ENCODE peak calls at places on chromosomes 1 and 21, in six cellular contexts. One of them, this sample, is unnamed.

GRCh38 chr1:44515416-44515815 is 110.4 kb downstream of the RNF220 start:
- DNase-seq in heart left ventricle: no peak
- DNase-seq in activated CD4-positive, alpha-beta T cell treated with anti-CD3 and anti-CD28 coated beads for 24 hours: no peak
- DNase-seq in T-helper 2 cell: no peak
- DNase-seq in stimulated activated CD4-positive, alpha-beta T cell treated with anti-CD3 and anti-CD28 coated beads, TNF-alpha, amount 100 ng/mL, for 4 hours: no peak
- DNase-seq in Kasumi-1: no peak
- DNase-seq in this sample: no peak

GRCh38 chr1:178536844-178537371 is 24.0 kb downstream of the TEX35 start:
- DNase-seq in heart left ventricle: peak; percentile 71
- DNase-seq in activated CD4-positive, alpha-beta T cell treated with anti-CD3 and anti-CD28 coated beads for 24 hours: no peak
- DNase-seq in T-helper 2 cell: no peak
- DNase-seq in stimulated activated CD4-positive, alpha-beta T cell treated with anti-CD3 and anti-CD28 coated beads, TNF-alpha, amount 100 ng/mL, for 4 hours: no peak
- DNase-seq in Kasumi-1: no peak
- DNase-seq in this sample: no peak

GRCh38 chr21:32414579-32415358 is 2.3 kb downstream of the EVA1C start:
- DNase-seq in heart left ventricle: no peak
- DNase-seq in activated CD4-positive, alpha-beta T cell treated with anti-CD3 and anti-CD28 coated beads for 24 hours: no peak
- DNase-seq in T-helper 2 cell: no peak
- DNase-seq in stimulated activated CD4-positive, alpha-beta T cell treated with anti-CD3 and anti-CD28 coated beads, TNF-alpha, amount 100 ng/mL, for 4 hours: no peak
- DNase-seq in Kasumi-1: no peak
- DNase-seq in this sample: peak; percentile 13

GRCh38 chr1:89911186-89911976 is 83.5 kb upstream of the ZNF326 start:
- DNase-seq in heart left ventricle: no peak
- DNase-seq in activated CD4-positive, alpha-beta T cell treated with anti-CD3 and anti-CD28 coated beads for 24 hours: no peak
- DNase-seq in T-helper 2 cell: no peak
- DNase-seq in stimulated activated CD4-positive, alpha-beta T cell treated with anti-CD3 and anti-CD28 coated beads, TNF-alpha, amount 100 ng/mL, for 4 hours: no peak
- DNase-seq in Kasumi-1: no peak
- DNase-seq in this sample: no peak

GRCh38 chr1:4585216-4585615 is 69.2 kb upstream of the AJAP1 start:
- DNase-seq in heart left ventricle: no peak
- DNase-seq in activated CD4-positive, alpha-beta T cell treated with anti-CD3 and anti-CD28 coated beads for 24 hours: peak; percentile 26
- DNase-seq in T-helper 2 cell: peak; percentile 24
- DNase-seq in stimulated activated CD4-positive, alpha-beta T cell treated with anti-CD3 and anti-CD28 coated beads, TNF-alpha, amount 100 ng/mL, for 4 hours: peak; percentile 14
- DNase-seq in Kasumi-1: no peak
- DNase-seq in this sample: no peak

GRCh38 chr1:172354291-172354940 is 66.1 kb upstream of the C1orf105 start:
- DNase-seq in heart left ventricle: no peak
- DNase-seq in activated CD4-positive, alpha-beta T cell treated with anti-CD3 and anti-CD28 coated beads for 24 hours: no peak
- DNase-seq in T-helper 2 cell: no peak
- DNase-seq in stimulated activated CD4-positive, alpha-beta T cell treated with anti-CD3 and anti-CD28 coated beads, TNF-alpha, amount 100 ng/mL, for 4 hours: no peak
- DNase-seq in Kasumi-1: no peak
- DNase-seq in this sample: no peak

GRCh38 chr1:109239580-109240068 is 9.7 kb upstream of the CELSR2 start:
- DNase-seq in heart left ventricle: no peak
- DNase-seq in activated CD4-positive, alpha-beta T cell treated with anti-CD3 and anti-CD28 coated beads for 24 hours: no peak
- DNase-seq in T-helper 2 cell: peak; percentile 57
- DNase-seq in stimulated activated CD4-positive, alpha-beta T cell treated with anti-CD3 and anti-CD28 coated beads, TNF-alpha, amount 100 ng/mL, for 4 hours: no peak
- DNase-seq in Kasumi-1: no peak
- DNase-seq in this sample: peak; percentile 69

GRCh38 chr1:88774151-88774556 is 90.1 kb downstream of the PKN2 start:
- DNase-seq in heart left ventricle: no peak
- DNase-seq in activated CD4-positive, alpha-beta T cell treated with anti-CD3 and anti-CD28 coated beads for 24 hours: no peak
- DNase-seq in T-helper 2 cell: no peak
- DNase-seq in stimulated activated CD4-positive, alpha-beta T cell treated with anti-CD3 and anti-CD28 coated beads, TNF-alpha, amount 100 ng/mL, for 4 hours: no peak
- DNase-seq in Kasumi-1: no peak
- DNase-seq in this sample: no peak

GRCh38 chr1:75672528-75673393 is 51.7 kb upstream of the ACADM start:
- DNase-seq in heart left ventricle: no peak
- DNase-seq in activated CD4-positive, alpha-beta T cell treated with anti-CD3 and anti-CD28 coated beads for 24 hours: no peak
- DNase-seq in T-helper 2 cell: no peak
- DNase-seq in stimulated activated CD4-positive, alpha-beta T cell treated with anti-CD3 and anti-CD28 coated beads, TNF-alpha, amount 100 ng/mL, for 4 hours: no peak
- DNase-seq in Kasumi-1: no peak
- DNase-seq in this sample: peak; percentile 14

GRCh38 chr21:26449161-26449560 is 123.9 kb downstream of the CYYR1 start:
- DNase-seq in heart left ventricle: no peak
- DNase-seq in activated CD4-positive, alpha-beta T cell treated with anti-CD3 and anti-CD28 coated beads for 24 hours: no peak
- DNase-seq in T-helper 2 cell: no peak
- DNase-seq in stimulated activated CD4-positive, alpha-beta T cell treated with anti-CD3 and anti-CD28 coated beads, TNF-alpha, amount 100 ng/mL, for 4 hours: no peak
- DNase-seq in Kasumi-1: no peak
- DNase-seq in this sample: no peak

GRCh38 chr1:206050655-206051235 is 2.2 kb upstream of the RHEX start:
- DNase-seq in heart left ventricle: no peak
- DNase-seq in activated CD4-positive, alpha-beta T cell treated with anti-CD3 and anti-CD28 coated beads for 24 hours: peak; percentile 36
- DNase-seq in T-helper 2 cell: peak; percentile 74
- DNase-seq in stimulated activated CD4-positive, alpha-beta T cell treated with anti-CD3 and anti-CD28 coated beads, TNF-alpha, amount 100 ng/mL, for 4 hours: peak; percentile 31
- DNase-seq in Kasumi-1: peak; percentile 85
- DNase-seq in this sample: peak; percentile 60

GRCh38 chr1:213276236-213276635 is 225.2 kb downstream of the RPS6KC1 start:
- DNase-seq in heart left ventricle: no peak
- DNase-seq in activated CD4-positive, alpha-beta T cell treated with anti-CD3 and anti-CD28 coated beads for 24 hours: no peak
- DNase-seq in T-helper 2 cell: no peak
- DNase-seq in stimulated activated CD4-positive, alpha-beta T cell treated with anti-CD3 and anti-CD28 coated beads, TNF-alpha, amount 100 ng/mL, for 4 hours: no peak
- DNase-seq in Kasumi-1: no peak
- DNase-seq in this sample: no peak

GRCh38 chr1:10696977-10697376 is 99.5 kb downstream of the CASZ1 start:
- DNase-seq in heart left ventricle: no peak
- DNase-seq in activated CD4-positive, alpha-beta T cell treated with anti-CD3 and anti-CD28 coated beads for 24 hours: peak; percentile 11
- DNase-seq in T-helper 2 cell: peak; percentile 15
- DNase-seq in stimulated activated CD4-positive, alpha-beta T cell treated with anti-CD3 and anti-CD28 coated beads, TNF-alpha, amount 100 ng/mL, for 4 hours: no peak
- DNase-seq in Kasumi-1: no peak
- DNase-seq in this sample: no peak

GRCh38 chr1:159936284-159936904 is 9.0 kb downstream of the IGSF9 start:
- DNase-seq in heart left ventricle: peak; percentile 71
- DNase-seq in activated CD4-positive, alpha-beta T cell treated with anti-CD3 and anti-CD28 coated beads for 24 hours: peak; percentile 81
- DNase-seq in T-helper 2 cell: peak; percentile 64
- DNase-seq in stimulated activated CD4-positive, alpha-beta T cell treated with anti-CD3 and anti-CD28 coated beads, TNF-alpha, amount 100 ng/mL, for 4 hours: peak; percentile 69
- DNase-seq in Kasumi-1: peak; percentile 55
- DNase-seq in this sample: peak; percentile 66

GRCh38 chr1:93317207-93317606 is 28.5 kb upstream of the DR1 start:
- DNase-seq in heart left ventricle: peak; percentile 27
- DNase-seq in activated CD4-positive, alpha-beta T cell treated with anti-CD3 and anti-CD28 coated beads for 24 hours: no peak
- DNase-seq in T-helper 2 cell: no peak
- DNase-seq in stimulated activated CD4-positive, alpha-beta T cell treated with anti-CD3 and anti-CD28 coated beads, TNF-alpha, amount 100 ng/mL, for 4 hours: no peak
- DNase-seq in Kasumi-1: peak; percentile 93
- DNase-seq in this sample: peak; percentile 2

GRCh38 chr1:198123146-198123545 is 33.7 kb upstream of the NEK7 start:
- DNase-seq in heart left ventricle: no peak
- DNase-seq in activated CD4-positive, alpha-beta T cell treated with anti-CD3 and anti-CD28 coated beads for 24 hours: no peak
- DNase-seq in T-helper 2 cell: no peak
- DNase-seq in stimulated activated CD4-positive, alpha-beta T cell treated with anti-CD3 and anti-CD28 coated beads, TNF-alpha, amount 100 ng/mL, for 4 hours: no peak
- DNase-seq in Kasumi-1: no peak
- DNase-seq in this sample: no peak

GRCh38 chr1:219927956-219928790 is at the start of gene SLC30A10:
- DNase-seq in heart left ventricle: no peak
- DNase-seq in activated CD4-positive, alpha-beta T cell treated with anti-CD3 and anti-CD28 coated beads for 24 hours: no peak
- DNase-seq in T-helper 2 cell: peak; percentile 23
- DNase-seq in stimulated activated CD4-positive, alpha-beta T cell treated with anti-CD3 and anti-CD28 coated beads, TNF-alpha, amount 100 ng/mL, for 4 hours: no peak
- DNase-seq in Kasumi-1: no peak
- DNase-seq in this sample: peak; percentile 27

GRCh38 chr1:12456979-12457378 is 161.0 kb downstream of the DHRS3 start:
- DNase-seq in heart left ventricle: no peak
- DNase-seq in activated CD4-positive, alpha-beta T cell treated with anti-CD3 and anti-CD28 coated beads for 24 hours: no peak
- DNase-seq in T-helper 2 cell: no peak
- DNase-seq in stimulated activated CD4-positive, alpha-beta T cell treated with anti-CD3 and anti-CD28 coated beads, TNF-alpha, amount 100 ng/mL, for 4 hours: no peak
- DNase-seq in Kasumi-1: no peak
- DNase-seq in this sample: no peak

GRCh38 chr1:90850181-90850924 is 133.3 kb upstream of the BARHL2 start:
- DNase-seq in heart left ventricle: no peak
- DNase-seq in activated CD4-positive, alpha-beta T cell treated with anti-CD3 and anti-CD28 coated beads for 24 hours: no peak
- DNase-seq in T-helper 2 cell: no peak
- DNase-seq in stimulated activated CD4-positive, alpha-beta T cell treated with anti-CD3 and anti-CD28 coated beads, TNF-alpha, amount 100 ng/mL, for 4 hours: no peak
- DNase-seq in Kasumi-1: peak; percentile 44
- DNase-seq in this sample: peak; percentile 48